ENCODE peak calls at places on chromosomes 12 and 14, in six cellular contexts. Z is NCI-H345, B is iris pigment epithelial cell, I is astrocyte of the spinal cord, F is GOT3, L is GM19239. G is an unnamed sample.

GRCh38 chr14:23185046-23185445 is 1.6 kb upstream of the SLC7A8 start:
- DNase-seq in Z (no peak), B (peak; percentile 45), I (peak; percentile 24), F (no peak), L (no peak), G (no peak)

GRCh38 chr12:114636723-114637480 is 47.1 kb downstream of the TBX3 start:
- DNase-seq in Z (no peak), B (peak; percentile 29), I (peak; percentile 19), F (no peak), L (no peak), G (peak; percentile 45)

GRCh38 chr12:59596232-59597143 is 659 bp downstream of the SLC16A7 start:
- DNase-seq in Z (peak; percentile 81), B (peak; percentile 78), I (peak; percentile 66), F (peak; percentile 98), L (peak; percentile 21), G (peak; percentile 13)

GRCh38 chr14:23094666-23095195 is at the start of gene ACIN1:
- DNase-seq in Z (no peak), B (peak; percentile 87), I (peak; percentile 92), F (no peak), L (no peak), G (no peak)

GRCh38 chr12:62724947-62725447 is 210.0 kb downstream of the PPM1H start:
- DNase-seq in Z (no peak), B (peak; percentile 99), I (peak; percentile 92), F (peak; percentile 93), L (no peak), G (peak; percentile 20)

GRCh38 chr12:75208851-75209781 is 523 bp downstream of the KCNC2 start:
- DNase-seq in Z (peak; percentile 57), B (peak; percentile 31), I (peak; percentile 51), F (no peak), L (no peak), G (peak; percentile 17)

GRCh38 chr12:116337312-116337711 is 59.8 kb upstream of the MED13L start:
- DNase-seq in Z (no peak), B (no peak), I (no peak), F (no peak), L (no peak), G (no peak)

GRCh38 chr12:109221277-109221931 is 87.7 kb downstream of the FOXN4 start:
- DNase-seq in Z (no peak), B (no peak), I (no peak), F (no peak), L (no peak), G (no peak)

GRCh38 chr12:122423258-122424165 is 1.0 kb upstream of the CLIP1 start:
- DNase-seq in Z (peak; percentile 45), B (peak; percentile 47), I (peak; percentile 50), F (no peak), L (no peak), G (no peak)

GRCh38 chr14:36604757-36605505 is 22.5 kb upstream of the NKX2-8 start:
- DNase-seq in Z (peak; percentile 86), B (peak; percentile 71), I (peak; percentile 70), F (no peak), L (peak; percentile 42), G (peak; percentile 77)

GRCh38 chr14:95047754-95048153 is 109.6 kb downstream of the DICER1 start:
- DNase-seq in Z (no peak), B (no peak), I (no peak), F (no peak), L (no peak), G (no peak)

GRCh38 chr14:65286443-65286842 is 126.1 kb upstream of the FUT8 start:
- DNase-seq in Z (no peak), B (no peak), I (no peak), F (no peak), L (peak; percentile 40), G (no peak)

GRCh38 chr12:9951026-9951652 is 19.0 kb upstream of the CLEC2A start:
- DNase-seq in Z (no peak), B (no peak), I (no peak), F (no peak), L (peak; percentile 34), G (no peak)

GRCh38 chr12:122827258-122827657 is 8.0 kb upstream of the HIP1R start:
- DNase-seq in Z (no peak), B (no peak), I (no peak), F (no peak), L (no peak), G (no peak)

GRCh38 chr12:12408265-12408690 is 51.4 kb downstream of the BORCS5 start:
- DNase-seq in Z (no peak), B (no peak), I (no peak), F (no peak), L (no peak), G (no peak)

GRCh38 chr14:67515386-67516079 is 17.6 kb upstream of the PLEKHH1 start:
- DNase-seq in Z (peak; percentile 45), B (no peak), I (no peak), F (no peak), L (peak; percentile 53), G (peak; percentile 40)

GRCh38 chr14:36478782-36479181 is 41.2 kb downstream of the NKX2-1 start:
- DNase-seq in Z (no peak), B (no peak), I (no peak), F (no peak), L (no peak), G (no peak)

GRCh38 chr12:7141351-7142005 is 11.3 kb downstream of the CLSTN3 start:
- DNase-seq in Z (no peak), B (no peak), I (no peak), F (no peak), L (no peak), G (no peak)

GRCh38 chr12:49645151-49646039 is 22.0 kb downstream of the PRPF40B start:
- DNase-seq in Z (no peak), B (no peak), I (no peak), F (no peak), L (no peak), G (no peak)

GRCh38 chr14:47044841-47045240 is 393.3 kb upstream of the RPL10L start:
- DNase-seq in Z (peak; percentile 58), B (peak; percentile 0), I (peak; percentile 3), F (no peak), L (no peak), G (peak; percentile 2)

GRCh38 chr14:104107611-104108569 is 22.4 kb downstream of the ASPG start:
- DNase-seq in Z (no peak), B (no peak), I (no peak), F (no peak), L (no peak), G (no peak)

GRCh38 chr14:85191986-85192385 is 338.0 kb upstream of the FLRT2 start:
- DNase-seq in Z (no peak), B (peak; percentile 54), I (no peak), F (no peak), L (no peak), G (no peak)

GRCh38 chr14:45434221-45434620 is 181.2 kb upstream of the MIS18BP1 start:
- DNase-seq in Z (no peak), B (no peak), I (no peak), F (no peak), L (no peak), G (no peak)

GRCh38 chr12:96908170-96908675 is 1.2 kb downstream of the NEDD1 start:
- DNase-seq in Z (no peak), B (no peak), I (no peak), F (no peak), L (no peak), G (no peak)

GRCh38 chr12:106586803-106587684 is 4.2 kb downstream of the RFX4 start:
- DNase-seq in Z (peak; percentile 27), B (no peak), I (no peak), F (no peak), L (no peak), G (no peak)